ENCODE peak calls at places on chromosome 13, in seven cellular contexts. B is astrocyte of the spinal cord, I is head of caudate nucleus, M is mammary epithelial cell, G is SK-N-SH, V is smooth muscle cell of the brain vasculature, H is T-cell. J is an unnamed sample.

GRCh38 chr13:28337196-28338045 is 157.5 kb downstream of the FLT1 start:
- DNase-seq in B (peak), I (no peak), M (peak), G (no peak), V (no peak), H (no peak), J (no peak)

GRCh38 chr13:32075150-32075851 is 43.7 kb downstream of the FRY start:
- DNase-seq in B (no peak), I (no peak), M (no peak), G (no peak), V (no peak), H (no peak), J (no peak)

GRCh38 chr13:33571618-33572017 is 246.3 kb upstream of the RFC3 start:
- DNase-seq in B (no peak), I (no peak), M (no peak), G (no peak), V (no peak), H (no peak), J (no peak)

GRCh38 chr13:109734002-109734785 is 52.2 kb downstream of the IRS2 start:
- DNase-seq in B (no peak), I (no peak), M (no peak), G (no peak), V (no peak), H (no peak), J (no peak)

GRCh38 chr13:108322206-108322824 is 52.8 kb downstream of the TNFSF13B start:
- DNase-seq in B (peak), I (no peak), M (peak), G (peak), V (peak), H (no peak), J (no peak)

GRCh38 chr13:33494596-33495214 is 209.2 kb upstream of the STARD13 start:
- DNase-seq in B (peak), I (no peak), M (peak), G (no peak), V (peak), H (no peak), J (no peak)

GRCh38 chr13:53254495-53254894 is 225.9 kb downstream of the OLFM4 start:
- DNase-seq in B (no peak), I (no peak), M (no peak), G (no peak), V (no peak), H (no peak), J (no peak)

GRCh38 chr13:46751811-46752635 is 44.9 kb downstream of the ESD start:
- DNase-seq in B (peak), I (no peak), M (no peak), G (no peak), V (no peak), H (peak), J (peak)

GRCh38 chr13:19910336-19911072 is 47.1 kb upstream of the ZMYM5 start:
- DNase-seq in B (peak), I (no peak), M (peak), G (no peak), V (no peak), H (no peak), J (no peak)

GRCh38 chr13:99228737-99229691 is 28.4 kb downstream of the UBAC2 start:
- DNase-seq in B (peak), I (no peak), M (peak), G (peak), V (no peak), H (no peak), J (no peak)

GRCh38 chr13:84896128-84896527 is 903.1 kb downstream of the SLITRK6 start:
- DNase-seq in B (peak), I (peak), M (peak), G (peak), V (peak), H (peak), J (peak)

GRCh38 chr13:112671359-112671758 is 18.5 kb upstream of the ATP11A start:
- DNase-seq in B (no peak), I (no peak), M (no peak), G (no peak), V (no peak), H (no peak), J (no peak)

GRCh38 chr13:60112771-60113170 is 51.0 kb downstream of the DIAPH3 start:
- DNase-seq in B (peak), I (no peak), M (peak), G (no peak), V (no peak), H (no peak), J (no peak)

J was measured in NCI-H2227 treated with DMSO at 0.1 percent for 48 hours.